ENCODE peak calls at places on chromosome 7, in five cellular contexts. Q, W, T, N and J are unnamed samples.

GRCh38 chr7:93622036-93622714 is 47.7 kb upstream of the CALCR start:
- DNase-seq in Q (peak; percentile 35), W (no peak), T (no peak), N (no peak), J (no peak)

GRCh38 chr7:151539055-151539714 is 19.5 kb upstream of the RHEB start:
- DNase-seq in Q (peak; percentile 56), W (no peak), T (no peak), N (no peak), J (no peak)

GRCh38 chr7:114921636-114922150 is at the start of gene MDFIC:
- DNase-seq in Q (peak; percentile 59), W (no peak), T (no peak), N (no peak), J (no peak)

GRCh38 chr7:113113912-113114311 is 4.4 kb downstream of the SMIM30 start:
- DNase-seq in Q (peak; percentile 34), W (no peak), T (peak; percentile 9), N (no peak), J (no peak)

GRCh38 chr7:129664029-129665012 is 52.8 kb downstream of the NRF1 start:
- DNase-seq in Q (no peak), W (no peak), T (no peak), N (no peak), J (no peak)

GRCh38 chr7:109751241-109751640 is 1181.6 kb downstream of the DNAJB9 start:
- DNase-seq in Q (no peak), W (no peak), T (peak; percentile 56), N (no peak), J (no peak)

GRCh38 chr7:35993663-35994622 is 159.1 kb upstream of the EEPD1 start:
- DNase-seq in Q (no peak), W (no peak), T (no peak), N (no peak), J (no peak)

GRCh38 chr7:39587393-39587792 is 21.2 kb downstream of the YAE1 start:
- DNase-seq in Q (no peak), W (no peak), T (no peak), N (no peak), J (no peak)

GRCh38 chr7:7202375-7202720 is 20.0 kb downstream of the C1GALT1 start:
- DNase-seq in Q (no peak), W (no peak), T (no peak), N (no peak), J (no peak)

GRCh38 chr7:42880392-42880791 is 31.5 kb downstream of the C7orf25 start:
- DNase-seq in Q (no peak), W (no peak), T (no peak), N (no peak), J (no peak)

GRCh38 chr7:32868116-32868515 is 23.4 kb downstream of the KBTBD2 start:
- DNase-seq in Q (no peak), W (no peak), T (no peak), N (no peak), J (no peak)

GRCh38 chr7:125386211-125386610 is 456.6 kb upstream of the POT1 start:
- DNase-seq in Q (no peak), W (no peak), T (no peak), N (no peak), J (no peak)

GRCh38 chr7:133784421-133785045 is 342.6 kb upstream of the LRGUK start:
- DNase-seq in Q (no peak), W (no peak), T (no peak), N (no peak), J (no peak)

GRCh38 chr7:105643384-105643783 is 62.1 kb upstream of the EFCAB10 start:
- DNase-seq in Q (peak; percentile 86), W (no peak), T (no peak), N (no peak), J (no peak)

GRCh38 chr7:151133986-151134742 is 33.3 kb downstream of the GBX1 start:
- DNase-seq in Q (no peak), W (no peak), T (no peak), N (no peak), J (no peak)

GRCh38 chr7:114944742-114945625 is 23.1 kb downstream of the MDFIC start:
- DNase-seq in Q (peak; percentile 34), W (peak; percentile 51), T (no peak), N (no peak), J (no peak)

GRCh38 chr7:29285451-29285807 is 90.9 kb downstream of the CHN2 start:
- DNase-seq in Q (no peak), W (no peak), T (peak; percentile 66), N (peak; percentile 5), J (no peak)

GRCh38 chr7:151110941-151111645 is 24.8 kb downstream of the AGAP3 start:
- DNase-seq in Q (peak; percentile 86), W (peak; percentile 83), T (peak; percentile 78), N (peak; percentile 70), J (peak; percentile 73)

GRCh38 chr7:36746347-36746746 is 22.1 kb upstream of the AOAH start:
- DNase-seq in Q (no peak), W (no peak), T (no peak), N (no peak), J (no peak)

GRCh38 chr7:150952331-150953050 is 25.6 kb downstream of the KCNH2 start:
- DNase-seq in Q (no peak), W (no peak), T (no peak), N (no peak), J (no peak)

GRCh38 chr7:112104153-112104552 is 102.0 kb downstream of the DOCK4 start:
- DNase-seq in Q (no peak), W (no peak), T (no peak), N (no peak), J (no peak)

GRCh38 chr7:33050425-33051318 is 11.9 kb downstream of the NT5C3A start:
- DNase-seq in Q (no peak), W (no peak), T (peak; percentile 20), N (no peak), J (no peak)

GRCh38 chr7:142196066-142196840 is 61.6 kb downstream of the PRSS58 start:
- DNase-seq in Q (no peak), W (no peak), T (no peak), N (no peak), J (no peak)

GRCh38 chr7:65250697-65251395 is 122.8 kb upstream of the ZNF92 start:
- DNase-seq in Q (peak; percentile 39), W (no peak), T (no peak), N (no peak), J (no peak)

GRCh38 chr7:100888988-100889760 is at the start of gene UFSP1:
- DNase-seq in Q (peak; percentile 43), W (no peak), T (peak; percentile 32), N (no peak), J (no peak)
- TF ChIP-seq CTCF in Q (no peak), W (no peak), T (peak; percentile 4), N (no peak), J (no peak)

GRCh38 chr7:27194002-27194352 is 5.9 kb downstream of the HOXA13 start:
- DNase-seq in Q (no peak), W (no peak), T (no peak), N (no peak), J (no peak)
- TF ChIP-seq CTCF in Q (no peak), W (no peak), T (no peak), N (no peak), J (no peak)

GRCh38 chr7:83947260-83947659 is 247.3 kb downstream of the SEMA3A start:
- DNase-seq in Q (peak; percentile 71), W (no peak), T (peak; percentile 22), N (no peak), J (no peak)
- TF ChIP-seq CTCF in Q (peak; percentile 86), W (no peak), T (peak; percentile 75), N (no peak), J (no peak)

DNA sequence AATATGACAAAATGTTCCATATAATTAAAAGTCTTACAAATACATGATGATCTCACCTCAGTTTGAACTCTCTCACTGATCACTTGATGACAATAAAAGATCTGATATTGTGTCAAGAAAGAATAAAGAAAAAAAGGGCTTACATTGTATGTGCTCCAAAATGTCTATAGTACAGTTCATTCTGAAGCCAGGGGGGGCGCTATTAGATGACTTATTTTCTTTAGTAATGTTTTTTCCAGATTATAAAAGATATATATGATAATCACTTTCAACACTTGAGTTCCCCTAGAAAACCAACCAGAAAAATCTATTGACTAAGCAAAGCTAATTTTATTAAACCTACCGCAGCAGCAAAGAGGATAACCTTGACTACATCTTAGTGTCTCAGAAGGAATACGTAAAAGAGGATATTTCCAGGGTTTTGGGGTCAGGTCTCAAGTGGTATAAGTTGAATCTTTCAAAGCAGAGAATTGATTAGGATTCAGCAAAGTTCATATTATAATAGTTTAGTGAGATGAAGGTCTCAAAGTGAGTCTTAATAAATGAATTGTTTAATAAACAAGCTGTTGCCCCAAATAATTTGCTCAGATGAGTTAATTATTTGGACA is 55.8 kb downstream of the PTN start:
- DNase-seq in Q (no peak), W (no peak), T (no peak), N (no peak), J (no peak)
- TF ChIP-seq CTCF in Q (peak; percentile 80), W (no peak), T (peak; percentile 26), N (no peak), J (no peak)

GRCh38 chr7:2101630-2102374 is 130.9 kb downstream of the MAD1L1 start:
- DNase-seq in Q (no peak), W (no peak), T (no peak), N (no peak), J (no peak)

GRCh38 chr7:2104716-2105115 is 128.0 kb downstream of the MAD1L1 start:
- DNase-seq in Q (no peak), W (no peak), T (no peak), N (no peak), J (no peak)

GRCh38 chr7:2102375-2102723 is 130.4 kb downstream of the MAD1L1 start:
- DNase-seq in Q (no peak), W (no peak), T (no peak), N (no peak), J (no peak)

GRCh38 chr7:2104107-2104710 is 128.5 kb downstream of the MAD1L1 start:
- DNase-seq in Q (peak; percentile 90), W (peak; percentile 84), T (peak; percentile 16), N (peak; percentile 61), J (peak; percentile 79)

GRCh38 chr7:2103071-2103898 is 129.5 kb downstream of the MAD1L1 start:
- DNase-seq in Q (no peak), W (no peak), T (no peak), N (no peak), J (no peak)
- TF ChIP-seq CTCF in Q (no peak), W (no peak), T (no peak), N (no peak), J (no peak)

DNA sequence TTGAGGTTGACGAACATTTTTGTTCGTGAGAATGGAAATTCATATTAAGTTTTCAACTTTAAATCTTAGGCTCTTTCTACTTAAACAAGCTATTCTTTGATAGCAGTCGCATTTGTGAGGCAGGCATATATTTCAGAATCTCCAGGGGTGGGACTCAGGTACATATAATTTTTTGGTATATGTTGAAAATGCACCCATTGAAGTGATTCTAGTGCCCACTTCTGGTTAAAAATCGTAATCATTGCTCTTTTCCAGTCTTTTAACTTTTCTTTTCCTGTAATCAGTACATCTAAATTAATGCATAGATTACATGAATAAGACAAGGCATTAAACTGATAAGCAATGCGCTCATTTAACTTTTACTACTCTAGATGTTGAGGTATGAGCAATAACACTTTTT is 67.8 kb downstream of the ZNRF2 start:
- DNase-seq in Q (no peak), W (no peak), T (no peak), N (no peak), J (no peak)
- TF ChIP-seq CTCF in Q (no peak), W (no peak), T (peak; percentile 39), N (peak; percentile 63), J (no peak)

GRCh38 chr7:122219253-122219865 is 75.3 kb upstream of the AASS start:
- DNase-seq in Q (no peak), W (no peak), T (no peak), N (no peak), J (no peak)
- TF ChIP-seq CTCF in Q (peak; percentile 90), W (peak; percentile 52), T (peak; percentile 74), N (no peak), J (no peak)